ENCODE peak calls at places on chromosomes 6 and 20, in five cellular contexts. One of them, this sample, is unnamed.

GRCh38 chr20:642398-643174 is 10.4 kb downstream of the SRXN1 start:
- DNase-seq in stimulated activated CD4-positive, alpha-beta T cell treated with anti-CD3 and anti-CD28 coated beads, TNF-alpha, amount 100 ng/mL, for 48 hours: no peak
- DNase-seq in activated T-helper 9 cell treated with anti-CD3 and anti-CD28 coated beads, Interleukin-2, amount 50 U/mL, for 16 hours: no peak
- DNase-seq in SJSA1: no peak
- DNase-seq in adipocyte: peak
- DNase-seq in this sample: no peak

GRCh38 chr6:116847234-116847633 is 18.4 kb upstream of the GPRC6A start:
- DNase-seq in stimulated activated CD4-positive, alpha-beta T cell treated with anti-CD3 and anti-CD28 coated beads, TNF-alpha, amount 100 ng/mL, for 48 hours: no peak
- DNase-seq in SJSA1: no peak
- DNase-seq in activated T-helper 9 cell treated with anti-CD3 and anti-CD28 coated beads, Interleukin-2, amount 50 U/mL, for 16 hours: no peak
- DNase-seq in adipocyte: peak
- DNase-seq in this sample: peak

GRCh38 chr6:137043710-137044365 is 927 bp downstream of the IL20RA start:
- DNase-seq in stimulated activated CD4-positive, alpha-beta T cell treated with anti-CD3 and anti-CD28 coated beads, TNF-alpha, amount 100 ng/mL, for 48 hours: no peak
- DNase-seq in SJSA1: peak
- DNase-seq in adipocyte: peak
- DNase-seq in activated T-helper 9 cell treated with anti-CD3 and anti-CD28 coated beads, Interleukin-2, amount 50 U/mL, for 16 hours: no peak
- DNase-seq in this sample: no peak

GRCh38 chr6:137696765-137697164 is 170.3 kb upstream of the TNFAIP3 start:
- DNase-seq in adipocyte: no peak
- DNase-seq in stimulated activated CD4-positive, alpha-beta T cell treated with anti-CD3 and anti-CD28 coated beads, TNF-alpha, amount 100 ng/mL, for 48 hours: no peak
- DNase-seq in activated T-helper 9 cell treated with anti-CD3 and anti-CD28 coated beads, Interleukin-2, amount 50 U/mL, for 16 hours: no peak
- DNase-seq in SJSA1: no peak
- DNase-seq in this sample: no peak

GRCh38 chr20:46220808-46221207 is 87.5 kb downstream of the CDH22 start:
- DNase-seq in adipocyte: no peak
- DNase-seq in SJSA1: no peak
- DNase-seq in stimulated activated CD4-positive, alpha-beta T cell treated with anti-CD3 and anti-CD28 coated beads, TNF-alpha, amount 100 ng/mL, for 48 hours: no peak
- DNase-seq in activated T-helper 9 cell treated with anti-CD3 and anti-CD28 coated beads, Interleukin-2, amount 50 U/mL, for 16 hours: no peak
- DNase-seq in this sample: no peak

GRCh38 chr6:118100763-118101162 is 193.7 kb downstream of the SLC35F1 start:
- DNase-seq in SJSA1: no peak
- DNase-seq in adipocyte: no peak
- DNase-seq in activated T-helper 9 cell treated with anti-CD3 and anti-CD28 coated beads, Interleukin-2, amount 50 U/mL, for 16 hours: no peak
- DNase-seq in stimulated activated CD4-positive, alpha-beta T cell treated with anti-CD3 and anti-CD28 coated beads, TNF-alpha, amount 100 ng/mL, for 48 hours: no peak
- DNase-seq in this sample: no peak

GRCh38 chr20:33092361-33092760 is 12.9 kb downstream of the BPIFB4 start:
- DNase-seq in adipocyte: no peak
- DNase-seq in activated T-helper 9 cell treated with anti-CD3 and anti-CD28 coated beads, Interleukin-2, amount 50 U/mL, for 16 hours: no peak
- DNase-seq in stimulated activated CD4-positive, alpha-beta T cell treated with anti-CD3 and anti-CD28 coated beads, TNF-alpha, amount 100 ng/mL, for 48 hours: no peak
- DNase-seq in SJSA1: no peak
- DNase-seq in this sample: no peak

GRCh38 chr6:116239856-116240255 is 14.0 kb downstream of the TSPYL4 start:
- DNase-seq in SJSA1: no peak
- DNase-seq in activated T-helper 9 cell treated with anti-CD3 and anti-CD28 coated beads, Interleukin-2, amount 50 U/mL, for 16 hours: no peak
- DNase-seq in stimulated activated CD4-positive, alpha-beta T cell treated with anti-CD3 and anti-CD28 coated beads, TNF-alpha, amount 100 ng/mL, for 48 hours: no peak
- DNase-seq in adipocyte: no peak
- DNase-seq in this sample: no peak

GRCh38 chr20:56720620-56721213 is 91.6 kb downstream of the TFAP2C start:
- DNase-seq in SJSA1: no peak
- DNase-seq in activated T-helper 9 cell treated with anti-CD3 and anti-CD28 coated beads, Interleukin-2, amount 50 U/mL, for 16 hours: no peak
- DNase-seq in adipocyte: no peak
- DNase-seq in stimulated activated CD4-positive, alpha-beta T cell treated with anti-CD3 and anti-CD28 coated beads, TNF-alpha, amount 100 ng/mL, for 48 hours: no peak
- DNase-seq in this sample: no peak

GRCh38 chr20:41279546-41280225 is 37.8 kb downstream of the ZHX3 start:
- DNase-seq in adipocyte: no peak
- DNase-seq in activated T-helper 9 cell treated with anti-CD3 and anti-CD28 coated beads, Interleukin-2, amount 50 U/mL, for 16 hours: no peak
- DNase-seq in stimulated activated CD4-positive, alpha-beta T cell treated with anti-CD3 and anti-CD28 coated beads, TNF-alpha, amount 100 ng/mL, for 48 hours: no peak
- DNase-seq in SJSA1: no peak
- DNase-seq in this sample: no peak